ENCODE peak calls at places on chromosomes 3 and 15, in four cellular contexts. One of them, this sample, is unnamed.

GRCh38 chr3:33440328-33440577 is at the start of gene UBP1:
- DNase-seq in foreskin fibroblast: no peak
- DNase-seq in NCI-H446 treated with DMSO at 0.1 percent for 48 hours: no peak
- DNase-seq in HEK293T: no peak
- DNase-seq in this sample: no peak

GRCh38 chr3:27127879-27128278 is 241.3 kb downstream of the NEK10 start:
- DNase-seq in foreskin fibroblast: no peak
- DNase-seq in NCI-H446 treated with DMSO at 0.1 percent for 48 hours: no peak
- DNase-seq in HEK293T: no peak
- DNase-seq in this sample: no peak

GRCh38 chr3:194161181-194162045 is 25.5 kb downstream of the HES1 start:
- DNase-seq in foreskin fibroblast: no peak
- DNase-seq in HEK293T: no peak
- DNase-seq in NCI-H446 treated with DMSO at 0.1 percent for 48 hours: no peak
- DNase-seq in this sample: no peak

GRCh38 chr3:60557122-60557521 is 694.1 kb downstream of the FHIT start:
- DNase-seq in foreskin fibroblast: no peak
- DNase-seq in NCI-H446 treated with DMSO at 0.1 percent for 48 hours: no peak
- DNase-seq in HEK293T: no peak
- DNase-seq in this sample: no peak

GRCh38 chr3:5606884-5607472 is 419.5 kb downstream of the EDEM1 start:
- DNase-seq in foreskin fibroblast: no peak
- DNase-seq in NCI-H446 treated with DMSO at 0.1 percent for 48 hours: no peak
- DNase-seq in HEK293T: no peak
- DNase-seq in this sample: no peak

GRCh38 chr3:47283193-47283537 is 421 bp downstream of the KLHL18 start:
- DNase-seq in NCI-H446 treated with DMSO at 0.1 percent for 48 hours: no peak
- DNase-seq in HEK293T: no peak
- DNase-seq in foreskin fibroblast: peak; percentile 35
- DNase-seq in this sample: no peak

GRCh38 chr3:66236281-66236680 is 15.5 kb downstream of the SLC25A26 start:
- DNase-seq in HEK293T: peak; percentile 17
- DNase-seq in NCI-H446 treated with DMSO at 0.1 percent for 48 hours: no peak
- DNase-seq in foreskin fibroblast: peak; percentile 29
- DNase-seq in this sample: no peak

GRCh38 chr3:120100711-120101110 is 6.5 kb upstream of the GSK3B start:
- DNase-seq in NCI-H446 treated with DMSO at 0.1 percent for 48 hours: no peak
- DNase-seq in foreskin fibroblast: peak; percentile 45
- DNase-seq in HEK293T: no peak
- DNase-seq in this sample: no peak

GRCh38 chr3:64358853-64359252 is 133.6 kb upstream of the PRICKLE2 start:
- DNase-seq in foreskin fibroblast: no peak
- DNase-seq in NCI-H446 treated with DMSO at 0.1 percent for 48 hours: no peak
- DNase-seq in HEK293T: no peak
- DNase-seq in this sample: no peak

GRCh38 chr3:181722156-181722555 is 10.4 kb downstream of the SOX2 start:
- DNase-seq in foreskin fibroblast: no peak
- DNase-seq in HEK293T: no peak
- DNase-seq in NCI-H446 treated with DMSO at 0.1 percent for 48 hours: no peak
- DNase-seq in this sample: no peak

GRCh38 chr3:66362541-66362941 is 138.3 kb downstream of the LRIG1 start:
- DNase-seq in NCI-H446 treated with DMSO at 0.1 percent for 48 hours: no peak
- DNase-seq in foreskin fibroblast: peak; percentile 59
- DNase-seq in HEK293T: no peak
- DNase-seq in this sample: no peak

GRCh38 chr15:101499863-101500713 is 10.6 kb upstream of the PCSK6 start:
- DNase-seq in foreskin fibroblast: no peak
- DNase-seq in NCI-H446 treated with DMSO at 0.1 percent for 48 hours: no peak
- DNase-seq in HEK293T: no peak
- DNase-seq in this sample: no peak

GRCh38 chr15:96334017-96334704 is 3.7 kb downstream of the NR2F2 start:
- DNase-seq in HEK293T: no peak
- DNase-seq in NCI-H446 treated with DMSO at 0.1 percent for 48 hours: no peak
- DNase-seq in foreskin fibroblast: peak; percentile 47
- DNase-seq in this sample: no peak

GRCh38 chr3:124636863-124637296 is 93.4 kb upstream of the UMPS start:
- DNase-seq in NCI-H446 treated with DMSO at 0.1 percent for 48 hours: no peak
- DNase-seq in foreskin fibroblast: no peak
- DNase-seq in HEK293T: no peak
- DNase-seq in this sample: no peak

GRCh38 chr3:177751770-177752169 is 554.5 kb upstream of the TBL1XR1 start:
- DNase-seq in HEK293T: no peak
- DNase-seq in NCI-H446 treated with DMSO at 0.1 percent for 48 hours: no peak
- DNase-seq in foreskin fibroblast: no peak
- DNase-seq in this sample: no peak

GRCh38 chr3:112623717-112624116 is 17.2 kb downstream of the CCDC80 start:
- DNase-seq in NCI-H446 treated with DMSO at 0.1 percent for 48 hours: no peak
- DNase-seq in HEK293T: no peak
- DNase-seq in foreskin fibroblast: no peak
- DNase-seq in this sample: no peak

GRCh38 chr3:140736863-140737460 is 59.1 kb downstream of the TRIM42 start:
- DNase-seq in foreskin fibroblast: peak; percentile 66
- DNase-seq in NCI-H446 treated with DMSO at 0.1 percent for 48 hours: peak; percentile 45
- DNase-seq in HEK293T: peak; percentile 39
- DNase-seq in this sample: no peak

GRCh38 chr15:70643783-70644125 is 119.6 kb downstream of the UACA start:
- DNase-seq in foreskin fibroblast: peak; percentile 56
- DNase-seq in HEK293T: no peak
- DNase-seq in NCI-H446 treated with DMSO at 0.1 percent for 48 hours: no peak
- DNase-seq in this sample: no peak

GRCh38 chr15:73755946-73756345 is 2.8 kb upstream of the INSYN1 start:
- DNase-seq in foreskin fibroblast: no peak
- DNase-seq in NCI-H446 treated with DMSO at 0.1 percent for 48 hours: no peak
- DNase-seq in HEK293T: no peak
- DNase-seq in this sample: no peak

GRCh38 chr15:39084683-39085530 is 496.0 kb upstream of the THBS1 start:
- DNase-seq in HEK293T: no peak
- DNase-seq in NCI-H446 treated with DMSO at 0.1 percent for 48 hours: peak; percentile 93
- DNase-seq in foreskin fibroblast: peak; percentile 88
- DNase-seq in this sample: no peak

GRCh38 chr15:92715753-92716152 is 60.2 kb upstream of the FAM174B start:
- DNase-seq in foreskin fibroblast: no peak
- DNase-seq in NCI-H446 treated with DMSO at 0.1 percent for 48 hours: no peak
- DNase-seq in HEK293T: no peak
- DNase-seq in this sample: no peak

GRCh38 chr15:65421360-65422215 is 1.2 kb downstream of the IGDCC4 start:
- DNase-seq in NCI-H446 treated with DMSO at 0.1 percent for 48 hours: no peak
- DNase-seq in foreskin fibroblast: peak; percentile 52
- DNase-seq in HEK293T: peak; percentile 58
- DNase-seq in this sample: no peak

GRCh38 chr3:15645740-15646490 is 44.4 kb downstream of the BTD start:
- DNase-seq in HEK293T: no peak
- DNase-seq in NCI-H446 treated with DMSO at 0.1 percent for 48 hours: no peak
- DNase-seq in foreskin fibroblast: peak; percentile 90
- DNase-seq in this sample: no peak

GRCh38 chr3:117547956-117548550 is 838.5 kb downstream of the TUSC7 start:
- DNase-seq in foreskin fibroblast: peak; percentile 96
- DNase-seq in HEK293T: no peak
- DNase-seq in NCI-H446 treated with DMSO at 0.1 percent for 48 hours: no peak
- DNase-seq in this sample: no peak

GRCh38 chr15:48191574-48192225 is at the start of gene CTXN2:
- DNase-seq in NCI-H446 treated with DMSO at 0.1 percent for 48 hours: peak; percentile 7
- DNase-seq in foreskin fibroblast: peak; percentile 3
- DNase-seq in HEK293T: no peak
- DNase-seq in this sample: no peak

GRCh38 chr3:160187288-160187687 is 37.9 kb upstream of the C3orf80 start:
- DNase-seq in NCI-H446 treated with DMSO at 0.1 percent for 48 hours: no peak
- DNase-seq in foreskin fibroblast: no peak
- DNase-seq in HEK293T: no peak
- DNase-seq in this sample: no peak

GRCh38 chr3:150132101-150132749 is 161.5 kb upstream of the PFN2 start:
- DNase-seq in foreskin fibroblast: peak; percentile 27
- DNase-seq in NCI-H446 treated with DMSO at 0.1 percent for 48 hours: no peak
- DNase-seq in HEK293T: peak; percentile 39
- DNase-seq in this sample: no peak

GRCh38 chr3:132399054-132399929 is 18.0 kb upstream of the DNAJC13 start:
- DNase-seq in NCI-H446 treated with DMSO at 0.1 percent for 48 hours: peak; percentile 6
- DNase-seq in foreskin fibroblast: peak; percentile 83
- DNase-seq in HEK293T: peak; percentile 66
- DNase-seq in this sample: no peak

GRCh38 chr3:106824856-106825255 is 552.4 kb upstream of the CCDC54 start:
- DNase-seq in NCI-H446 treated with DMSO at 0.1 percent for 48 hours: no peak
- DNase-seq in foreskin fibroblast: peak; percentile 64
- DNase-seq in HEK293T: peak; percentile 12
- DNase-seq in this sample: no peak

GRCh38 chr3:128282392-128283196 is 129.3 kb downstream of the EEFSEC start:
- DNase-seq in NCI-H446 treated with DMSO at 0.1 percent for 48 hours: no peak
- DNase-seq in foreskin fibroblast: peak; percentile 59
- DNase-seq in HEK293T: no peak
- DNase-seq in this sample: no peak

GRCh38 chr15:78811825-78812183 is 540 bp upstream of the ADAMTS7 start:
- DNase-seq in HEK293T: no peak
- DNase-seq in NCI-H446 treated with DMSO at 0.1 percent for 48 hours: no peak
- DNase-seq in foreskin fibroblast: no peak
- DNase-seq in this sample: no peak

GRCh38 chr3:122299872-122300460 is 25.1 kb upstream of the CSTA start:
- DNase-seq in foreskin fibroblast: peak; percentile 41
- DNase-seq in HEK293T: peak; percentile 17
- DNase-seq in NCI-H446 treated with DMSO at 0.1 percent for 48 hours: no peak
- DNase-seq in this sample: peak; percentile 10

This sample was measured in activated naive CD8-positive, alpha-beta T cell treated with anti-CD3 and anti-CD28 coated beads, Interleukin-2, amount 50 U/mL, for 16 hours.